ENCODE peak calls at places on chromosomes 11 and 22, in ten cellular contexts. M is WERI-Rb-1, B is WTC11, L is lung, I is psoas muscle, X is cardiac fibroblast, G is GM12865, P is GM23338, K is endodermal cell, J is RWPE1. R is an unnamed sample.

GRCh38 chr11:70111269-70112016 is 33.3 kb downstream of the ANO1 start:
- DNase-seq in M (peak; percentile 84), G (no peak), J (no peak), X (peak; percentile 50), L (no peak), B (peak; percentile 33), K (peak; percentile 77), P (peak; percentile 43), I (peak; percentile 89), R (peak; percentile 85)

GRCh38 chr11:119481667-119482400 is 58.9 kb upstream of the THY1 start:
- DNase-seq in K (no peak), B (no peak), I (peak; percentile 64), G (no peak), J (no peak), M (no peak), P (no peak), X (no peak), L (no peak), R (no peak)

GRCh38 chr11:31939004-31939403 is 127.9 kb upstream of the PAX6 start:
- DNase-seq in J (no peak), B (no peak), P (no peak), I (no peak), M (no peak), X (no peak), K (no peak), L (no peak), G (no peak), R (no peak)

GRCh38 chr11:60056349-60056969 is at the start of gene MS4A3:
- DNase-seq in B (no peak), P (no peak), M (no peak), L (no peak), I (no peak), X (no peak), G (no peak), J (no peak), K (peak; percentile 52), R (no peak)

GRCh38 chr11:11845066-11845465 is 3.3 kb downstream of the USP47 start:
- DNase-seq in K (no peak), G (peak; percentile 14), M (no peak), I (no peak), P (peak; percentile 65), X (no peak), J (peak; percentile 65), L (no peak), B (no peak), R (peak; percentile 36)

GRCh38 chr22:19455585-19456370 is 8.3 kb upstream of the C22orf39 start:
- DNase-seq in K (no peak), L (no peak), M (no peak), B (no peak), G (no peak), P (no peak), X (peak; percentile 15), I (no peak), J (no peak), R (no peak)

GRCh38 chr11:7220636-7221035 is 31.1 kb upstream of the SYT9 start:
- DNase-seq in J (no peak), X (no peak), G (no peak), P (peak; percentile 9), B (no peak), M (no peak), L (no peak), I (no peak), K (no peak), R (no peak)

GRCh38 chr11:128759597-128759996 is 65.7 kb downstream of the FLI1 start:
- DNase-seq in K (no peak), I (no peak), M (no peak), J (no peak), P (no peak), X (peak; percentile 57), L (no peak), B (no peak), G (no peak), R (no peak)

GRCh38 chr22:27776410-27776958 is 25.1 kb downstream of the MN1 start:
- DNase-seq in J (no peak), K (no peak), G (no peak), L (no peak), X (no peak), I (no peak), P (peak; percentile 61), B (no peak), M (no peak), R (no peak)

GRCh38 chr11:63290285-63290684 is 46.9 kb upstream of the SLC22A25 start:
- DNase-seq in J (no peak), B (no peak), P (no peak), I (no peak), K (no peak), M (no peak), L (no peak), G (no peak), X (no peak), R (no peak)

GRCh38 chr11:10322401-10322800 is 17.5 kb downstream of the ADM start:
- DNase-seq in P (no peak), K (no peak), I (no peak), X (no peak), J (no peak), L (no peak), B (no peak), M (no peak), G (no peak), R (no peak)

GRCh38 chr11:71282581-71283351 is 30.4 kb upstream of the SHANK2 start:
- DNase-seq in P (no peak), I (no peak), J (no peak), L (no peak), G (no peak), X (no peak), K (peak; percentile 54), M (no peak), B (no peak), R (peak; percentile 46)

GRCh38 chr11:133928628-133929059 is 28.1 kb downstream of the IGSF9B start:
- DNase-seq in I (no peak), K (peak; percentile 63), X (peak; percentile 68), G (no peak), P (peak; percentile 28), J (peak; percentile 53), B (peak; percentile 24), L (no peak), M (peak; percentile 43), R (peak; percentile 27)

GRCh38 chr22:28332410-28332809 is 347.2 kb downstream of the TTC28 start:
- DNase-seq in G (no peak), B (no peak), K (no peak), P (no peak), M (no peak), X (no peak), J (no peak), I (no peak), L (no peak), R (no peak)

GRCh38 chr22:49765091-49765771 is 62.4 kb downstream of the BRD1 start:
- DNase-seq in G (no peak), K (peak; percentile 42), L (no peak), M (no peak), X (no peak), I (peak; percentile 42), B (no peak), P (no peak), J (no peak), R (no peak)

GRCh38 chr22:46830001-46830715 is 67.7 kb downstream of the TBC1D22A start:
- DNase-seq in X (peak; percentile 53), L (no peak), I (peak; percentile 73), P (no peak), B (no peak), G (no peak), J (peak; percentile 25), K (peak; percentile 44), M (no peak), R (peak; percentile 32)

GRCh38 chr22:38984224-38984623 is 2.1 kb downstream of the APOBEC3B start:
- DNase-seq in I (no peak), X (no peak), L (no peak), J (no peak), M (no peak), B (no peak), G (peak; percentile 48), P (no peak), K (no peak), R (no peak)

GRCh38 chr11:111954154-111954553 is 17.0 kb downstream of the DIXDC1 start:
- DNase-seq in I (no peak), M (no peak), K (no peak), X (no peak), B (no peak), P (no peak), L (no peak), G (no peak), J (no peak), R (no peak)

GRCh38 chr11:13051257-13051656 is 42.1 kb downstream of the RASSF10 start:
- DNase-seq in I (no peak), X (no peak), G (no peak), M (no peak), J (peak; percentile 36), P (no peak), L (no peak), B (no peak), K (no peak), R (no peak)
- TF ChIP-seq CTCF in I (no peak), X (no peak), G (no peak), M (no peak), J (no peak), P (no peak), L (no peak), B (no peak), K (no peak), R (no peak)

GRCh38 chr11:117197516-117198456 is 1.4 kb upstream of the TAGLN start:
- DNase-seq in G (no peak), P (peak; percentile 87), K (peak; percentile 94), J (no peak), I (peak; percentile 48), L (no peak), B (peak; percentile 86), M (peak; percentile 48), X (peak; percentile 78), R (peak; percentile 80)
- TF ChIP-seq CTCF in G (peak; percentile 22), P (peak; percentile 75), K (peak; percentile 89), J (no peak), I (peak; percentile 21), L (no peak), B (peak; percentile 47), M (peak; percentile 80), X (peak; percentile 75), R (peak; percentile 49)

GRCh38 chr11:117819096-117820040 is 5.2 kb downstream of the FXYD2 start:
- DNase-seq in M (peak; percentile 88), B (peak; percentile 82), X (peak; percentile 86), G (peak; percentile 79), P (peak; percentile 90), L (no peak), J (no peak), I (peak; percentile 71), K (peak; percentile 97), R (peak; percentile 84)
- TF ChIP-seq CTCF in M (peak; percentile 92), B (no peak), X (peak; percentile 86), G (peak; percentile 70), P (peak; percentile 82), L (peak; percentile 16), J (no peak), I (peak; percentile 22), K (peak; percentile 85), R (peak; percentile 29)

DNA sequence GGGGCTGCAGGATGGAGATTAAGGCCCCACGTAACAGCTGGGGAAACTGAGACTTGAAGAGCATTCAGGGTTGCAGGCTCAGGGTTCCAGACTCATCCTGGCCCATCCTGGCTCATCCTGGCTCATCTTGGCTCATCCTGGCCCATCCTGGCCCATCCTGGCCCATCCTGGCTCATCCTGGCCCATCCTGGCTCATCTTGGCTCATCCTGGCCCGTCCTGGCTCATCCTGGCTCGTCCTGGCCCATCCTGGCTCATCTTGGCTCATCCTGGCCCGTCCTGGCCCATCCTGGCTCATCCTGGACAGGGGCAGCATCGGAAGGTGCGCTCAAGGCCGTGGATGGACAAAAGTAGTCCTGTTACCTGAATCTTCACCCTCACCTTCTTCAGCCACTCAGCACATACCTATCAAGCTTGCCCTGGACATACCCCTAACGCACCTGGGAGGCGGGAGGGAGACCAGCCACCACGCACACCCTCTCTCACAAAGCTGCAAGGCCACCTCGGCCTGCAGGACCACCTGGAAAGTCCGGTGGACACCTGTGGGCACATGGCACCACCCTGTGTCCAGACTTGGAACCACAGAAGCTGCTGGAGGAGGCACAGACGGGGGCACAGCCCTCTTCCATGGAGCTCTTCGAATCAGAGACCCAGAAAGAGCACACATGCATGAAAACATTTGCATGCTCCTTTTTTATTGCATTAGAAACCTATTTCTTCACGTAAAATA is 20.3 kb upstream of the NLRP6 start:
- DNase-seq in G (peak; percentile 30), M (peak; percentile 53), I (no peak), B (no peak), J (no peak), P (no peak), X (no peak), L (no peak), K (no peak), R (no peak)
- TF ChIP-seq CTCF in G (peak; percentile 19), M (peak; percentile 78), I (no peak), B (no peak), J (no peak), P (no peak), X (peak; percentile 26), L (no peak), K (peak; percentile 53), R (no peak)